ENCODE peak calls at places on chromosome 5, in nine cellular contexts. L is transverse colon, S is OCI-LY7, Y is mammary epithelial cell, O is left ventricle myocardium inferior, A is fibroblast of lung, P is PC-9, Z is heart right ventricle, V is fibroblast of mammary gland. W is an unnamed sample.

GRCh38 chr5:81579525-81579924 is 171.4 kb downstream of the SSBP2 start:
- DNase-seq in L (no peak), S (peak), Y (peak), O (no peak), A (peak), P (no peak), Z (no peak), V (peak), W (no peak)

GRCh38 chr5:4384649-4385048 is 755.5 kb upstream of the ADAMTS16 start:
- DNase-seq in L (no peak), S (no peak), Y (peak), O (no peak), A (no peak), P (no peak), Z (no peak), V (peak), W (no peak)

GRCh38 chr5:107361945-107362344 is 308.8 kb downstream of the EFNA5 start:
- DNase-seq in L (no peak), S (no peak), Y (peak), O (no peak), A (peak), P (no peak), Z (no peak), V (peak), W (no peak)

GRCh38 chr5:150079655-150080461 is 6.5 kb downstream of the CSF1R start:
- DNase-seq in L (no peak), S (no peak), Y (no peak), O (no peak), A (no peak), P (no peak), Z (no peak), V (no peak), W (no peak)

GRCh38 chr5:115366223-115366622 is 69.8 kb upstream of the CCDC112 start:
- DNase-seq in L (no peak), S (no peak), Y (peak), O (no peak), A (peak), P (peak), Z (peak), V (peak), W (peak)

GRCh38 chr5:131252824-131253171 is 11.1 kb upstream of the CDC42SE2 start:
- DNase-seq in L (peak), S (peak), Y (no peak), O (peak), A (no peak), P (no peak), Z (peak), V (no peak), W (no peak)

GRCh38 chr5:77358566-77359205 is 133.4 kb downstream of the WDR41 start:
- DNase-seq in L (no peak), S (no peak), Y (peak), O (no peak), A (peak), P (no peak), Z (no peak), V (peak), W (peak)

GRCh38 chr5:72205431-72206009 is 98.2 kb downstream of the MAP1B start:
- DNase-seq in L (no peak), S (no peak), Y (no peak), O (no peak), A (no peak), P (no peak), Z (no peak), V (no peak), W (peak)

GRCh38 chr5:94911285-94911684 is 292.8 kb downstream of the SLF1 start:
- DNase-seq in L (no peak), S (no peak), Y (no peak), O (no peak), A (no peak), P (no peak), Z (no peak), V (no peak), W (no peak)

GRCh38 chr5:139605887-139606286 is 42.3 kb upstream of the CXXC5 start:
- DNase-seq in L (no peak), S (no peak), Y (no peak), O (no peak), A (no peak), P (no peak), Z (no peak), V (no peak), W (no peak)

GRCh38 chr5:9782806-9783560 is 152.8 kb upstream of the TAS2R1 start:
- DNase-seq in L (peak), S (no peak), Y (no peak), O (no peak), A (peak), P (no peak), Z (no peak), V (peak), W (peak)

GRCh38 chr5:17402291-17403121 is 95.5 kb upstream of the TAF11L2 start:
- DNase-seq in L (no peak), S (no peak), Y (no peak), O (no peak), A (no peak), P (no peak), Z (no peak), V (no peak), W (no peak)

GRCh38 chr5:149037819-149038218 is 25.0 kb downstream of the SH3TC2 start:
- DNase-seq in L (no peak), S (no peak), Y (peak), O (no peak), A (no peak), P (no peak), Z (no peak), V (no peak), W (no peak)

GRCh38 chr5:14428302-14429081 is 153.1 kb upstream of the OTULINL start:
- DNase-seq in L (no peak), S (no peak), Y (peak), O (no peak), A (no peak), P (no peak), Z (no peak), V (peak), W (peak)

GRCh38 chr5:86129009-86129408 is 488.7 kb upstream of the COX7C start:
- DNase-seq in L (no peak), S (no peak), Y (no peak), O (no peak), A (no peak), P (no peak), Z (no peak), V (no peak), W (no peak)

GRCh38 chr5:133456933-133457402 is 155.4 kb downstream of the FSTL4 start:
- DNase-seq in L (no peak), S (no peak), Y (peak), O (no peak), A (peak), P (no peak), Z (no peak), V (peak), W (no peak)

GRCh38 chr5:131634666-131634995 is 398 bp downstream of the RAPGEF6 start:
- DNase-seq in L (peak), S (peak), Y (peak), O (peak), A (peak), P (peak), Z (peak), V (peak), W (peak)

GRCh38 chr5:162603399-162603798 is 535.8 kb downstream of the GABRG2 start:
- DNase-seq in L (no peak), S (no peak), Y (no peak), O (no peak), A (no peak), P (no peak), Z (no peak), V (no peak), W (no peak)

GRCh38 chr5:63408984-63409383 is 553.3 kb downstream of the HTR1A start:
- DNase-seq in L (no peak), S (no peak), Y (no peak), O (no peak), A (no peak), P (no peak), Z (no peak), V (no peak), W (no peak)

GRCh38 chr5:178331491-178331981 is 98.9 kb upstream of the PHYKPL start:
- DNase-seq in L (peak), S (no peak), Y (no peak), O (peak), A (peak), P (peak), Z (peak), V (no peak), W (no peak)

GRCh38 chr5:760363-761205 is 23.9 kb downstream of the ZDHHC11B start:
- DNase-seq in L (no peak), S (no peak), Y (no peak), O (no peak), A (no peak), P (no peak), Z (no peak), V (no peak), W (no peak)

GRCh38 chr5:79229357-79230174 is 6.4 kb upstream of the JMY start:
- DNase-seq in L (no peak), S (no peak), Y (peak), O (no peak), A (peak), P (no peak), Z (no peak), V (peak), W (no peak)

GRCh38 chr5:31530541-31531265 is 1.2 kb downstream of the DROSHA start:
- DNase-seq in L (no peak), S (peak), Y (peak), O (no peak), A (no peak), P (no peak), Z (no peak), V (no peak), W (no peak)

GRCh38 chr5:80150731-80151130 is 105.1 kb downstream of the SERINC5 start:
- DNase-seq in L (no peak), S (no peak), Y (no peak), O (no peak), A (no peak), P (no peak), Z (no peak), V (no peak), W (no peak)

GRCh38 chr5:159758189-159758588 is 158.1 kb upstream of the ADRA1B start:
- DNase-seq in L (no peak), S (no peak), Y (peak), O (no peak), A (no peak), P (no peak), Z (no peak), V (no peak), W (no peak)

GRCh38 chr5:68875351-68875750 is 218.5 kb upstream of the SLC30A5 start:
- DNase-seq in L (no peak), S (no peak), Y (no peak), O (no peak), A (no peak), P (no peak), Z (no peak), V (no peak), W (no peak)

GRCh38 chr5:178286226-178287090 is 53.9 kb upstream of the PHYKPL start:
- DNase-seq in L (no peak), S (no peak), Y (no peak), O (no peak), A (no peak), P (no peak), Z (no peak), V (no peak), W (no peak)

GRCh38 chr5:31864015-31864414 is 225.1 kb downstream of the PDZD2 start:
- DNase-seq in L (no peak), S (no peak), Y (no peak), O (no peak), A (no peak), P (no peak), Z (no peak), V (no peak), W (no peak)

GRCh38 chr5:64784451-64785025 is 15.8 kb downstream of the CWC27 start:
- DNase-seq in L (peak), S (peak), Y (peak), O (peak), A (peak), P (peak), Z (peak), V (peak), W (peak)

GRCh38 chr5:38896760-38897159 is 50.9 kb downstream of the OSMR start:
- DNase-seq in L (no peak), S (no peak), Y (no peak), O (no peak), A (no peak), P (no peak), Z (no peak), V (no peak), W (no peak)

GRCh38 chr5:139838381-139839197 is 43.0 kb downstream of the PSD2 start:
- DNase-seq in L (no peak), S (no peak), Y (no peak), O (no peak), A (no peak), P (no peak), Z (no peak), V (no peak), W (no peak)

GRCh38 chr5:148491793-148492184 is 108.0 kb downstream of the FBXO38 start:
- DNase-seq in L (no peak), S (no peak), Y (no peak), O (no peak), A (no peak), P (no peak), Z (no peak), V (no peak), W (no peak)

GRCh38 chr5:150217041-150217440 is 27.2 kb downstream of the SLC6A7 start:
- DNase-seq in L (peak), S (no peak), Y (no peak), O (no peak), A (no peak), P (no peak), Z (no peak), V (no peak), W (no peak)

GRCh38 chr5:14386882-14387575 is 194.6 kb upstream of the OTULINL start:
- DNase-seq in L (no peak), S (no peak), Y (no peak), O (no peak), A (no peak), P (no peak), Z (no peak), V (no peak), W (no peak)

GRCh38 chr5:137114529-137114928 is 384.6 kb downstream of the SPOCK1 start:
- DNase-seq in L (no peak), S (no peak), Y (peak), O (no peak), A (no peak), P (peak), Z (no peak), V (peak), W (no peak)
- TF ChIP-seq CTCF in L (no peak), S (peak), Y (no peak), O (no peak), A (no peak), P (no peak), Z (no peak), V (peak), W (no peak)

DNA sequence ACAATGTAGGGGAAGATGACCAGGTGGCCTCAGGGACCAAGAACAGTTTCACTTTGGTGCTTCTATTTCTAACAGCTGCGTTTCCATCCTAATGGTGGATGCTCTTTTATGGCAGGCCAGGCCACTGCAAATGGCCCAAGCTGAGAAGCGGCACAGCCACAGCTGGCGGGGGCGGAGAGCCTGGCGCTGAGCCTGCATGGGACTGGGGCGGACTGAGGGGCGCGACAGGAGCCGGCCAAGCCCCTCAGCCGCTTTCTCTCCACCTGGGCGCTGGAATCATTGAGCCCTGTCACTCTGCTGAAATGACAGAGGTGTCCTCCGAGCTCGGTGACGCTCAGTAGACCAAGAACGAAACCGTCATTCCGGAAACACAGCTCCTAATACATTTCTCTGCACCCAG is 317.3 kb upstream of the PDE4D start:
- DNase-seq in L (no peak), S (no peak), Y (no peak), O (no peak), A (no peak), P (no peak), Z (no peak), V (no peak), W (no peak)
- H3K4me3 ChIP-seq in L (no peak), S (no peak), Y (no peak), O (no peak), A (no peak), P (no peak), Z (no peak), V (no peak), W (no peak)

GRCh38 chr5:54672867-54673266 is 155.3 kb downstream of the SNX18 start:
- DNase-seq in L (no peak), S (no peak), Y (no peak), O (no peak), A (no peak), P (no peak), Z (no peak), V (no peak), W (no peak)
- TF ChIP-seq CTCF in L (no peak), S (no peak), Y (no peak), O (no peak), A (no peak), P (no peak), Z (no peak), V (no peak), W (no peak)

GRCh38 chr5:179793470-179794139 is at the start of gene LTC4S:
- DNase-seq in L (peak), S (peak), Y (no peak), O (peak), A (peak), P (no peak), Z (peak), V (peak), W (peak)
- H3K4me3 ChIP-seq in L (no peak), S (peak), Y (no peak), O (peak), A (no peak), P (peak), Z (no peak), V (no peak), W (no peak)

GRCh38 chr5:143733635-143734341 is 78.2 kb upstream of the HMHB1 start:
- DNase-seq in L (no peak), S (no peak), Y (no peak), O (no peak), A (no peak), P (no peak), Z (peak), V (no peak), W (peak)
- TF ChIP-seq CTCF in L (no peak), S (no peak), Y (no peak), O (no peak), A (no peak), P (no peak), Z (no peak), V (no peak), W (no peak)

GRCh38 chr5:141876628-141877477 is 1.4 kb downstream of the PCDH1 start:
- DNase-seq in L (peak), S (no peak), Y (peak), O (no peak), A (no peak), P (peak), Z (no peak), V (no peak), W (no peak)
- H3K4me3 ChIP-seq in L (peak), S (no peak), Y (peak), O (peak), A (no peak), P (peak), Z (peak), V (no peak), W (no peak)

GRCh38 chr5:111502976-111503375 is 9.4 kb downstream of the STARD4 start:
- DNase-seq in L (no peak), S (no peak), Y (no peak), O (no peak), A (no peak), P (no peak), Z (no peak), V (peak), W (no peak)

GRCh38 chr5:111494350-111494999 is 17.9 kb downstream of the STARD4 start:
- DNase-seq in L (no peak), S (no peak), Y (peak), O (no peak), A (peak), P (no peak), Z (no peak), V (peak), W (no peak)

GRCh38 chr5:111493031-111493430 is 19.3 kb downstream of the STARD4 start:
- DNase-seq in L (no peak), S (no peak), Y (no peak), O (no peak), A (no peak), P (no peak), Z (no peak), V (no peak), W (no peak)

GRCh38 chr5:111495159-111495558 is 17.2 kb downstream of the STARD4 start:
- DNase-seq in L (no peak), S (no peak), Y (no peak), O (no peak), A (no peak), P (no peak), Z (no peak), V (no peak), W (no peak)

GRCh38 chr5:111498346-111498745 is 14.0 kb downstream of the STARD4 start:
- DNase-seq in L (no peak), S (no peak), Y (no peak), O (no peak), A (no peak), P (no peak), Z (no peak), V (no peak), W (no peak)
- TF ChIP-seq CTCF in L (no peak), S (no peak), Y (no peak), O (no peak), A (no peak), P (no peak), Z (no peak), V (no peak), W (no peak)

GRCh38 chr5:146877783-146878470 is 630 bp downstream of the PPP2R2B start:
- DNase-seq in L (no peak), S (no peak), Y (no peak), O (no peak), A (no peak), P (no peak), Z (peak), V (no peak), W (peak)
- H3K4me3 ChIP-seq in L (peak), S (no peak), Y (peak), O (peak), A (no peak), P (no peak), Z (peak), V (peak), W (peak)

DNA sequence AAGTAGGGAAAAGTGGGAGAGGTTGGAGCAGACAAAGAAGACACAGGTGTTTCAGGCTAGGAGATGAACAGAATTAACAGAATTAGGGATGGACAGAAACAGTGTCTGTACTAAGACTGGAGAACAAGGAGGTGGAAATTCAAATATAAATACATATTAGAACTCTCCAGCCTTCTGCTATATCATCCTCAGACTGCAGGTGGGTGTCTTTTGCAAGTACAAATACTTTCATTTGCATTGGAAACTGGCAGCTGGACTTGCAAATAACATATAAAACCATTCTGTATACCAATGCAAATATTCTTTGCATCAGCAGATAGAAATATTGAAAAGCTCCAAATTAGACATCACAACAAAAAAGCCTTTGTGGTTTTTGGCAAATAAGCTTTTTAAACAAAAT is 335.4 kb downstream of the ZNF608 start:
- DNase-seq in L (no peak), S (peak), Y (no peak), O (no peak), A (peak), P (no peak), Z (no peak), V (peak), W (peak)
- TF ChIP-seq CTCF in L (no peak), S (no peak), Y (peak), O (no peak), A (peak), P (no peak), Z (peak), V (no peak), W (no peak)